ENCODE peak calls at places on chromosomes 4 and X, in ten cellular contexts. A, Z, H, R, Q, L, K, F, Y and B are unnamed samples.

GRCh38 chr4:53658029-53658428 is 66.7 kb upstream of the LNX1 start:
- DNase-seq in A (no peak), Z (no peak), H (no peak), R (no peak), Q (no peak), L (no peak), K (no peak), F (no peak), Y (no peak), B (no peak)

GRCh38 chr4:146096374-146096773 is 79.1 kb upstream of the LSM6 start:
- DNase-seq in A (no peak), Z (no peak), H (no peak), R (no peak), Q (no peak), L (no peak), K (no peak), F (no peak), Y (no peak), B (no peak)

GRCh38 chr4:82739292-82740190 is 59.1 kb downstream of the SCD5 start:
- DNase-seq in A (peak; percentile 75), Z (peak; percentile 70), H (peak; percentile 48), R (peak; percentile 77), Q (peak; percentile 85), L (peak; percentile 81), K (peak; percentile 90), F (no peak), Y (peak; percentile 71), B (no peak)

GRCh38 chrX:703466-704210 is 73.0 kb downstream of the SHOX start:
- DNase-seq in A (no peak), Z (no peak), H (no peak), R (no peak), Q (no peak), L (no peak), K (no peak), F (no peak), Y (no peak), B (no peak)

GRCh38 chrX:21838937-21839333 is 482 bp upstream of the MBTPS2 start:
- DNase-seq in A (no peak), Z (no peak), H (no peak), R (peak; percentile 49), Q (no peak), L (no peak), K (no peak), F (no peak), Y (peak; percentile 30), B (no peak)

GRCh38 chrX:72054776-72055495 is 76.8 kb downstream of the RTL5 start:
- DNase-seq in A (no peak), Z (no peak), H (peak; percentile 61), R (no peak), Q (peak; percentile 78), L (no peak), K (peak; percentile 50), F (no peak), Y (no peak), B (no peak)

GRCh38 chr4:99078931-99079624 is 9.5 kb downstream of the ADH5 start:
- DNase-seq in A (no peak), Z (no peak), H (no peak), R (no peak), Q (no peak), L (no peak), K (no peak), F (no peak), Y (no peak), B (no peak)

GRCh38 chr4:95409127-95409526 is 139.6 kb downstream of the UNC5C start:
- DNase-seq in A (peak; percentile 73), Z (no peak), H (no peak), R (no peak), Q (no peak), L (no peak), K (no peak), F (no peak), Y (no peak), B (no peak)

GRCh38 chr4:148443550-148444295 is 1.5 kb upstream of the NR3C2 start:
- DNase-seq in A (no peak), Z (no peak), H (no peak), R (peak; percentile 45), Q (peak; percentile 28), L (peak; percentile 30), K (no peak), F (no peak), Y (peak; percentile 11), B (no peak)

GRCh38 chrX:109533631-109534030 is 3.0 kb upstream of the NXT2 start:
- DNase-seq in A (no peak), Z (no peak), H (no peak), R (no peak), Q (no peak), L (no peak), K (no peak), F (no peak), Y (peak; percentile 0), B (peak; percentile 28)

GRCh38 chr4:184887333-184887732 is 61.6 kb upstream of the ACSL1 start:
- DNase-seq in A (no peak), Z (no peak), H (no peak), R (no peak), Q (no peak), L (no peak), K (no peak), F (no peak), Y (no peak), B (no peak)

GRCh38 chr4:39947963-39948362 is 29.7 kb downstream of the PDS5A start:
- DNase-seq in A (no peak), Z (no peak), H (no peak), R (no peak), Q (peak; percentile 46), L (no peak), K (no peak), F (no peak), Y (no peak), B (no peak)

GRCh38 chrX:21658746-21659145 is 616 bp upstream of the KLHL34 start:
- DNase-seq in A (no peak), Z (no peak), H (no peak), R (no peak), Q (peak; percentile 76), L (no peak), K (no peak), F (no peak), Y (no peak), B (no peak)

GRCh38 chrX:153526040-153526439 is 8.6 kb downstream of the ATP2B3 start:
- DNase-seq in A (no peak), Z (no peak), H (no peak), R (no peak), Q (no peak), L (no peak), K (no peak), F (no peak), Y (no peak), B (no peak)

GRCh38 chr4:88008133-88008621 is 742 bp downstream of the PKD2 start:
- DNase-seq in A (peak; percentile 47), Z (peak; percentile 39), H (peak; percentile 63), R (peak; percentile 67), Q (peak; percentile 86), L (peak; percentile 67), K (peak; percentile 52), F (no peak), Y (peak; percentile 37), B (no peak)

GRCh38 chr4:14348506-14348905 is 653.8 kb upstream of the CPEB2 start:
- DNase-seq in A (peak; percentile 13), Z (no peak), H (no peak), R (no peak), Q (no peak), L (no peak), K (no peak), F (no peak), Y (no peak), B (no peak)

GRCh38 chr4:76781698-76782595 is 116.0 kb downstream of the SOWAHB start:
- DNase-seq in A (peak; percentile 96), Z (peak; percentile 41), H (no peak), R (no peak), Q (no peak), L (peak; percentile 49), K (peak; percentile 47), F (no peak), Y (no peak), B (peak; percentile 82)

GRCh38 chr4:173500841-173501591 is 29.0 kb downstream of the HAND2 start:
- DNase-seq in A (no peak), Z (no peak), H (no peak), R (no peak), Q (peak; percentile 68), L (no peak), K (no peak), F (no peak), Y (no peak), B (no peak)